ENCODE peak calls at places on chromosomes 6 and 20, in four cellular contexts. One of them, this sample, is unnamed.

GRCh38 chr20:22690000-22690399 is 105.6 kb upstream of the FOXA2 start:
- DNase-seq in IMR-90: no peak
- DNase-seq in tibial artery: no peak
- DNase-seq in PC-9: no peak
- DNase-seq in this sample: no peak

GRCh38 chr6:1233924-1234323 is 78.0 kb upstream of the FOXQ1 start:
- DNase-seq in IMR-90: no peak
- DNase-seq in PC-9: no peak
- DNase-seq in tibial artery: no peak
- DNase-seq in this sample: no peak

GRCh38 chr20:25280051-25280573 is 32.2 kb downstream of the PYGB start:
- DNase-seq in IMR-90: no peak
- DNase-seq in tibial artery: peak; percentile 15
- DNase-seq in PC-9: no peak
- DNase-seq in this sample: peak; percentile 32

GRCh38 chr20:59735486-59735885 is 131.1 kb downstream of the PHACTR3 start:
- DNase-seq in IMR-90: no peak
- DNase-seq in PC-9: no peak
- DNase-seq in tibial artery: no peak
- DNase-seq in this sample: no peak

GRCh38 chr6:35764238-35764896 is 12.0 kb upstream of the CLPSL2 start:
- DNase-seq in PC-9: peak; percentile 66
- DNase-seq in tibial artery: no peak
- DNase-seq in IMR-90: no peak
- DNase-seq in this sample: no peak

GRCh38 chr6:144194293-144194828 is 44.0 kb downstream of the STX11 start:
- DNase-seq in PC-9: no peak
- DNase-seq in IMR-90: no peak
- DNase-seq in tibial artery: no peak
- DNase-seq in this sample: no peak

GRCh38 chr6:169249057-169249456 is 4.6 kb downstream of the THBS2 start:
- DNase-seq in tibial artery: peak; percentile 16
- DNase-seq in IMR-90: no peak
- DNase-seq in PC-9: no peak
- DNase-seq in this sample: no peak

GRCh38 chr20:62292115-62292514 is 10.7 kb upstream of the ADRM1 start:
- DNase-seq in PC-9: no peak
- DNase-seq in tibial artery: no peak
- DNase-seq in IMR-90: no peak
- DNase-seq in this sample: no peak

GRCh38 chr6:66489269-66489987 is 782.4 kb upstream of the EYS start:
- DNase-seq in IMR-90: no peak
- DNase-seq in PC-9: no peak
- DNase-seq in tibial artery: no peak
- DNase-seq in this sample: no peak

GRCh38 chr6:37105782-37106137 is 64.2 kb upstream of the PIM1 start:
- DNase-seq in tibial artery: no peak
- DNase-seq in IMR-90: no peak
- DNase-seq in PC-9: no peak
- DNase-seq in this sample: no peak

GRCh38 chr6:68559052-68559451 is 76.0 kb upstream of the ADGRB3 start:
- DNase-seq in IMR-90: no peak
- DNase-seq in tibial artery: no peak
- DNase-seq in PC-9: no peak
- DNase-seq in this sample: no peak

GRCh38 chr20:45848421-45848820 is 8.8 kb downstream of the ACOT8 start:
- DNase-seq in IMR-90: no peak
- DNase-seq in tibial artery: no peak
- DNase-seq in PC-9: no peak
- DNase-seq in this sample: no peak

DNA sequence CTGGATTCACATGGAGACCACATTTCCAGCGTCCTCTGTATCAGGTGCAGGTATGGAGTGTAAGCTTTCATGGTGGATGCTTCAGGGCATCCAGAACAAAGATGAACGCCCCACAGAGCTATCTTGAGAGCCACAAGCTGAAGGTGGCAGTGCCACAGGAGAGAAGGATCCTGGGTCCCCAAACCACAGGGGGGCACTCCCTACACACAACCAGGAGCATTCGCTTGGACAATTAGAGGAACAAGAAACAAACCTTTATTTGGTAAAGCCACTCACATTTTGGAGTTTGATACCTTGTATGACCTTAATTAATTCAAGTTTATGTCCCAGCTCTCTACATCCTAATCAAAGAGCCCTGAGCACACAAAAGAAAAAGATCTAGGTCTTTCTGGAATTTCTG is 406.3 kb downstream of the PREX1 start:
- DNase-seq in IMR-90: no peak
- DNase-seq in PC-9: peak; percentile 38
- DNase-seq in tibial artery: no peak
- DNase-seq in this sample: no peak
- H3K4me1 ChIP-seq in IMR-90: no peaks in the 10 kb centered on the region
- H3K4me1 ChIP-seq in PC-9: no peaks in the 10 kb centered on the region
- H3K4me1 ChIP-seq in tibial artery: no peaks in the 10 kb centered on the region
- H3K4me1 ChIP-seq in this sample: no peaks in the 10 kb centered on the region

DNA sequence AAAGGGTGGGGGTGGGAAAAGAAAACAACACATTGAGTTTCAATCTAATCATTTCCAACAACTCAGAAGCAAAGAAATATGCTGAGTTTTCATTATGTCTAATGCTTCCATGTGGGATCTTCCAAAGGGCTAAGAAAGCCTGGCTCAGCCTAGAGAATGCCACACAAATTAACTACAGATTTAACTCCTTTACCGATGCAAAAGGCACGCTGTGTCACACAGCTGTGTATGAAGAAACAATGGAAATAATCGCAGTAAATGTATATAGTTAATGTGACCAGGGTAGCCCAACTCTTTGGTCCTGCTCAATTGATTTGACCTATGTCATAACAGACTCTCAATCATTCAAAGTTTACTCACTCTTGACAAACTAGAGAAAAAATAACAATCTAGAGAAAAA is 17.8 kb downstream of the B4GALT5 start:
- DNase-seq in IMR-90: no peak
- DNase-seq in tibial artery: no peak
- DNase-seq in PC-9: no peak
- DNase-seq in this sample: no peak
- H3K4me1 ChIP-seq in IMR-90: peaks cover 13% of the 10 kb centered on the region
- H3K4me1 ChIP-seq in tibial artery: no peaks in the 10 kb centered on the region
- H3K4me1 ChIP-seq in PC-9: peaks cover 100% of the 10 kb centered on the region
- H3K4me1 ChIP-seq in this sample: peaks cover 92% of the 10 kb centered on the region

GRCh38 chr6:143060354-143060805 is 309 bp upstream of the AIG1 start:
- DNase-seq in PC-9: peak; percentile 84
- DNase-seq in IMR-90: peak; percentile 81
- DNase-seq in tibial artery: peak; percentile 87
- DNase-seq in this sample: peak; percentile 83
- H3K4me1 ChIP-seq in PC-9: peaks cover 51% of the 10 kb centered on the region
- H3K4me1 ChIP-seq in IMR-90: peaks cover 7% of the 10 kb centered on the region
- H3K4me1 ChIP-seq in tibial artery: no peaks in the 10 kb centered on the region
- H3K4me1 ChIP-seq in this sample: peaks cover 34% of the 10 kb centered on the region

DNA sequence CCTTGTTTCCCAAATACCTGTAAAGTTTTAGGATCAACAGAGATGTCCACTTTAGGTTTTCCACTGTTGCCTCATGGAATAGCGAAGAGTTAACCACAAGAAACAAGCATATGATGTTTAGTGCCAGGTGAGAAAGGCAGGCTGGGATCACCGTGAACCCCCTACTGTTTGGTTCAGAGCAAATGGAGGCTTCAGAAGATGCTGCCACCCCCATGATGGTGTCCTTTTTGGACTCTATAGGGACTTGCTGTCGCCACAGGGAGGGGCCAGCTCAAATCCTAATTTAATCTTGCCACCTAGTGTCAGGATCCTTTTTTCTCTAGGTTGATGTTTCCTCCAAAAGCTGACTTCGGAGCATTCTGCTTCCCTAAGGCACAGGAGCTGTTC is 1.9 kb upstream of the DLL1 start:
- DNase-seq in PC-9: no peak
- DNase-seq in IMR-90: no peak
- DNase-seq in tibial artery: no peak
- DNase-seq in this sample: no peak
- H3K4me1 ChIP-seq in PC-9: no peaks in the 10 kb centered on the region
- H3K4me1 ChIP-seq in IMR-90: peaks cover 4% of the 10 kb centered on the region
- H3K4me1 ChIP-seq in tibial artery: no peaks in the 10 kb centered on the region
- H3K4me1 ChIP-seq in this sample: peaks cover 79% of the 10 kb centered on the region

GRCh38 chr6:137925299-137925698 is 58.2 kb downstream of the TNFAIP3 start:
- DNase-seq in tibial artery: no peak
- DNase-seq in IMR-90: no peak
- DNase-seq in PC-9: no peak
- DNase-seq in this sample: no peak
- H3K4me1 ChIP-seq in tibial artery: no peaks in the 10 kb centered on the region
- H3K4me1 ChIP-seq in IMR-90: peaks cover 20% of the 10 kb centered on the region
- H3K4me1 ChIP-seq in PC-9: peaks cover 45% of the 10 kb centered on the region
- H3K4me1 ChIP-seq in this sample: no peaks in the 10 kb centered on the region

GRCh38 chr6:116374586-116374985 is 3.8 kb downstream of the DSE start:
- DNase-seq in tibial artery: no peak
- DNase-seq in IMR-90: no peak
- DNase-seq in PC-9: no peak
- DNase-seq in this sample: no peak
- H3K4me1 ChIP-seq in tibial artery: no peaks in the 10 kb centered on the region
- H3K4me1 ChIP-seq in IMR-90: peaks cover 11% of the 10 kb centered on the region
- H3K4me1 ChIP-seq in PC-9: peaks cover 10% of the 10 kb centered on the region
- H3K4me1 ChIP-seq in this sample: peaks cover 38% of the 10 kb centered on the region

GRCh38 chr6:41705996-41706835 is 29.2 kb downstream of the TFEB start:
- DNase-seq in IMR-90: peak; percentile 68
- DNase-seq in tibial artery: peak; percentile 87
- DNase-seq in PC-9: peak; percentile 53
- DNase-seq in this sample: peak; percentile 82

GRCh38 chr6:41708856-41709255 is 26.6 kb downstream of the TFEB start:
- DNase-seq in tibial artery: no peak
- DNase-seq in IMR-90: no peak
- DNase-seq in PC-9: no peak
- DNase-seq in this sample: no peak

GRCh38 chr6:41707565-41708200 is 27.7 kb downstream of the TFEB start:
- DNase-seq in tibial artery: peak; percentile 29
- DNase-seq in IMR-90: no peak
- DNase-seq in PC-9: no peak
- DNase-seq in this sample: no peak

GRCh38 chr6:41705329-41705995 is 29.9 kb downstream of the TFEB start:
- DNase-seq in tibial artery: no peak
- DNase-seq in PC-9: no peak
- DNase-seq in IMR-90: no peak
- DNase-seq in this sample: no peak

DNA sequence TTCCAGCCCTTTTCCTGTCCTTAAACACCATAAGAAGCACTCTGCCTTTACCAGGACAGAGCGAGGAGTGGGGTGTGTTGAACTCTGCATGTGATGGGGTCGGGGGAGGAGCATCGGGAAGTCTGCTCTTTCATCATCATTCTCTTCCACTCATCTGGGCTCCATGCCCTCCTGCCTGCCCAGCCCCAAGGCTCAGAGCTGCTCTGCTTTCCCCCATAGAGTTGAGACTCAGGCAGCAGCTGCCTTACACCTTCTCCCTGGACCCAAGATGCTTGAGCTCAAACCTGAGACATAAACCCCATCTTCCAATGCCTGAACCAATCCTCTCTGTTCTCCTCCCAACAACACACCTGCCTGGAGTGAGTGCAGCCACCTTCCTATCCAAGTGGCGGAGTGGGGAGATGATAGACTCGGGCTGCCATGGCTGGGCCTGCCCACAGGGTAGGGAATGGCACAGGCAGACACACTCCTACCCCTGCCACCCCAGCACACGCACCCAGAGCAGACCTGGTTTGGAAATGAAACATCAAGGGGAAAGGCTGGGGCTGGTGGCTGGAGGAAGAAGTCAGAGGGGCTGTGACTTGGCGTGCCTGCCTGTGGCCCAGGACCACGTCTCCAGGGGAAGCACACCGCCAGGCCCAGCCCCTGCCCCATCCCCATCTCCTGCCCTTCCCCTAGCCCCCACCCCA is 28.4 kb downstream of the TFEB start:
- DNase-seq in IMR-90: peak; percentile 53
- DNase-seq in PC-9: no peak
- DNase-seq in tibial artery: peak; percentile 82
- DNase-seq in this sample: no peak
- H3K4me1 ChIP-seq in IMR-90: peaks cover 15% of the 10 kb centered on the region
- H3K4me1 ChIP-seq in PC-9: peaks cover 5% of the 10 kb centered on the region
- H3K4me1 ChIP-seq in tibial artery: no peaks in the 10 kb centered on the region
- H3K4me1 ChIP-seq in this sample: peaks cover 100% of the 10 kb centered on the region

This sample was measured in left ventricle myocardium inferior.